ENCODE peak calls at places on chromosome 10, in six cellular contexts. One of them, this sample, is unnamed.

GRCh38 chr10:129969528-129970264 is 5.6 kb upstream of the EBF3 start:
- DNase-seq in HTR-8/SVneo: no peak
- DNase-seq in endothelial cell: no peak
- DNase-seq in SJCRH30: no peak
- DNase-seq in mammary epithelial cell: no peak
- DNase-seq in iris pigment epithelial cell: no peak
- DNase-seq in this sample: no peak

GRCh38 chr10:24947304-24948097 is 4.9 kb downstream of the PRTFDC1 start:
- DNase-seq in HTR-8/SVneo: no peak
- DNase-seq in endothelial cell: no peak
- DNase-seq in SJCRH30: no peak
- DNase-seq in mammary epithelial cell: peak
- DNase-seq in iris pigment epithelial cell: peak
- DNase-seq in this sample: no peak

GRCh38 chr10:57743711-57744110 is 524.0 kb downstream of the IPMK start:
- DNase-seq in HTR-8/SVneo: no peak
- DNase-seq in endothelial cell: no peak
- DNase-seq in SJCRH30: no peak
- DNase-seq in mammary epithelial cell: no peak
- DNase-seq in iris pigment epithelial cell: no peak
- DNase-seq in this sample: no peak

GRCh38 chr10:25506821-25507335 is 332.1 kb downstream of the GPR158 start:
- DNase-seq in HTR-8/SVneo: no peak
- DNase-seq in endothelial cell: no peak
- DNase-seq in SJCRH30: no peak
- DNase-seq in mammary epithelial cell: no peak
- DNase-seq in iris pigment epithelial cell: no peak
- DNase-seq in this sample: no peak

GRCh38 chr10:112137381-112137987 is 46.1 kb downstream of the GPAM start:
- DNase-seq in HTR-8/SVneo: peak
- DNase-seq in endothelial cell: peak
- DNase-seq in SJCRH30: peak
- DNase-seq in mammary epithelial cell: peak
- DNase-seq in iris pigment epithelial cell: peak
- DNase-seq in this sample: peak

GRCh38 chr10:53939654-53940053 is 861.4 kb downstream of the PCDH15 start:
- DNase-seq in HTR-8/SVneo: no peak
- DNase-seq in endothelial cell: no peak
- DNase-seq in SJCRH30: no peak
- DNase-seq in mammary epithelial cell: no peak
- DNase-seq in iris pigment epithelial cell: no peak
- DNase-seq in this sample: no peak

GRCh38 chr10:47379445-47379785 is 4.7 kb downstream of the ZNF488 start:
- DNase-seq in HTR-8/SVneo: no peak
- DNase-seq in endothelial cell: no peak
- DNase-seq in SJCRH30: no peak
- DNase-seq in mammary epithelial cell: no peak
- DNase-seq in iris pigment epithelial cell: no peak
- DNase-seq in this sample: peak

GRCh38 chr10:131093346-131093745 is 218.2 kb downstream of the TCERG1L start:
- DNase-seq in HTR-8/SVneo: no peak
- DNase-seq in endothelial cell: no peak
- DNase-seq in SJCRH30: no peak
- DNase-seq in mammary epithelial cell: no peak
- DNase-seq in iris pigment epithelial cell: no peak
- DNase-seq in this sample: no peak

GRCh38 chr10:109696981-109697775 is 226.1 kb downstream of the XPNPEP1 start:
- DNase-seq in HTR-8/SVneo: no peak
- DNase-seq in endothelial cell: no peak
- DNase-seq in SJCRH30: peak
- DNase-seq in mammary epithelial cell: no peak
- DNase-seq in iris pigment epithelial cell: no peak
- DNase-seq in this sample: no peak

GRCh38 chr10:14468022-14468421 is 137.3 kb upstream of the FRMD4A start:
- DNase-seq in HTR-8/SVneo: peak
- DNase-seq in endothelial cell: no peak
- DNase-seq in SJCRH30: no peak
- DNase-seq in mammary epithelial cell: no peak
- DNase-seq in iris pigment epithelial cell: no peak
- DNase-seq in this sample: no peak

GRCh38 chr10:93652857-93653256 is 40.5 kb downstream of the PDE6C start:
- DNase-seq in HTR-8/SVneo: no peak
- DNase-seq in endothelial cell: no peak
- DNase-seq in SJCRH30: no peak
- DNase-seq in mammary epithelial cell: peak
- DNase-seq in iris pigment epithelial cell: peak
- DNase-seq in this sample: no peak

GRCh38 chr10:108496131-108496530 is 1331.6 kb upstream of the SORCS1 start:
- DNase-seq in HTR-8/SVneo: no peak
- DNase-seq in endothelial cell: no peak
- DNase-seq in SJCRH30: no peak
- DNase-seq in mammary epithelial cell: no peak
- DNase-seq in iris pigment epithelial cell: no peak
- DNase-seq in this sample: no peak

GRCh38 chr10:70651661-70652060 is 20.6 kb upstream of the ADAMTS14 start:
- DNase-seq in HTR-8/SVneo: no peak
- DNase-seq in endothelial cell: no peak
- DNase-seq in SJCRH30: no peak
- DNase-seq in mammary epithelial cell: peak
- DNase-seq in iris pigment epithelial cell: no peak
- DNase-seq in this sample: no peak

GRCh38 chr10:133011883-133012282 is 69.5 kb upstream of the CFAP46 start:
- DNase-seq in HTR-8/SVneo: no peak
- DNase-seq in endothelial cell: no peak
- DNase-seq in SJCRH30: no peak
- DNase-seq in mammary epithelial cell: no peak
- DNase-seq in iris pigment epithelial cell: no peak
- DNase-seq in this sample: no peak

GRCh38 chr10:120492366-120492765 is 35.3 kb downstream of the PLPP4 start:
- DNase-seq in HTR-8/SVneo: no peak
- DNase-seq in endothelial cell: no peak
- DNase-seq in SJCRH30: no peak
- DNase-seq in mammary epithelial cell: no peak
- DNase-seq in iris pigment epithelial cell: peak
- DNase-seq in this sample: peak

GRCh38 chr10:131567279-131568162 is 256.0 kb upstream of the TCERG1L start:
- DNase-seq in HTR-8/SVneo: no peak
- DNase-seq in endothelial cell: no peak
- DNase-seq in SJCRH30: no peak
- DNase-seq in mammary epithelial cell: no peak
- DNase-seq in iris pigment epithelial cell: no peak
- DNase-seq in this sample: peak

GRCh38 chr10:110208614-110209398 is 1.4 kb downstream of the MXI1 start:
- DNase-seq in HTR-8/SVneo: no peak
- DNase-seq in endothelial cell: no peak
- DNase-seq in SJCRH30: peak
- DNase-seq in mammary epithelial cell: peak
- DNase-seq in iris pigment epithelial cell: peak
- DNase-seq in this sample: no peak

GRCh38 chr10:130990536-130990935 is 321.0 kb downstream of the TCERG1L start:
- DNase-seq in HTR-8/SVneo: no peak
- DNase-seq in endothelial cell: no peak
- DNase-seq in SJCRH30: no peak
- DNase-seq in mammary epithelial cell: no peak
- DNase-seq in iris pigment epithelial cell: no peak
- DNase-seq in this sample: no peak

GRCh38 chr10:53839437-53840039 is 961.5 kb downstream of the PCDH15 start:
- DNase-seq in HTR-8/SVneo: no peak
- DNase-seq in endothelial cell: no peak
- DNase-seq in SJCRH30: peak
- DNase-seq in mammary epithelial cell: peak
- DNase-seq in iris pigment epithelial cell: peak
- DNase-seq in this sample: no peak

GRCh38 chr10:94108200-94108599 is 114.5 kb downstream of the PLCE1 start:
- DNase-seq in HTR-8/SVneo: no peak
- DNase-seq in endothelial cell: no peak
- DNase-seq in SJCRH30: no peak
- DNase-seq in mammary epithelial cell: peak
- DNase-seq in iris pigment epithelial cell: peak
- DNase-seq in this sample: no peak

GRCh38 chr10:60155945-60156683 is 233.6 kb downstream of the ANK3 start:
- DNase-seq in HTR-8/SVneo: no peak
- DNase-seq in endothelial cell: no peak
- DNase-seq in SJCRH30: peak
- DNase-seq in mammary epithelial cell: no peak
- DNase-seq in iris pigment epithelial cell: no peak
- DNase-seq in this sample: no peak

GRCh38 chr10:80444646-80445319 is 9.3 kb upstream of the TSPAN14 start:
- DNase-seq in HTR-8/SVneo: peak
- DNase-seq in endothelial cell: peak
- DNase-seq in SJCRH30: peak
- DNase-seq in mammary epithelial cell: peak
- DNase-seq in iris pigment epithelial cell: peak
- DNase-seq in this sample: no peak

GRCh38 chr10:78255214-78255613 is 221.6 kb downstream of the RPS24 start:
- DNase-seq in HTR-8/SVneo: no peak
- DNase-seq in endothelial cell: no peak
- DNase-seq in SJCRH30: no peak
- DNase-seq in mammary epithelial cell: peak
- DNase-seq in iris pigment epithelial cell: no peak
- DNase-seq in this sample: no peak

GRCh38 chr10:117544729-117545140 is 2.2 kb downstream of the EMX2 start:
- DNase-seq in HTR-8/SVneo: no peak
- DNase-seq in endothelial cell: no peak
- DNase-seq in SJCRH30: no peak
- DNase-seq in mammary epithelial cell: no peak
- DNase-seq in iris pigment epithelial cell: peak
- DNase-seq in this sample: no peak

GRCh38 chr10:102646610-102647432 is 2.5 kb downstream of the TRIM8 start:
- DNase-seq in HTR-8/SVneo: no peak
- DNase-seq in endothelial cell: no peak
- DNase-seq in SJCRH30: peak
- DNase-seq in mammary epithelial cell: no peak
- DNase-seq in iris pigment epithelial cell: peak
- DNase-seq in this sample: no peak

GRCh38 chr10:133388973-133389818 is 4.8 kb upstream of the MTG1 start:
- DNase-seq in HTR-8/SVneo: no peak
- DNase-seq in endothelial cell: no peak
- DNase-seq in SJCRH30: no peak
- DNase-seq in mammary epithelial cell: no peak
- DNase-seq in iris pigment epithelial cell: no peak
- DNase-seq in this sample: no peak

GRCh38 chr10:122246830-122247520 is 24.1 kb upstream of the BTBD16 start:
- DNase-seq in HTR-8/SVneo: no peak
- DNase-seq in endothelial cell: no peak
- DNase-seq in SJCRH30: no peak
- DNase-seq in mammary epithelial cell: no peak
- DNase-seq in iris pigment epithelial cell: no peak
- DNase-seq in this sample: no peak

GRCh38 chr10:27558612-27559020 is 54.5 kb downstream of the RAB18 start:
- DNase-seq in HTR-8/SVneo: peak
- DNase-seq in endothelial cell: peak
- DNase-seq in SJCRH30: peak
- DNase-seq in mammary epithelial cell: peak
- DNase-seq in iris pigment epithelial cell: peak
- DNase-seq in this sample: no peak

GRCh38 chr10:32190890-32191491 is 134.8 kb upstream of the KIF5B start:
- DNase-seq in HTR-8/SVneo: no peak
- DNase-seq in endothelial cell: no peak
- DNase-seq in SJCRH30: peak
- DNase-seq in mammary epithelial cell: peak
- DNase-seq in iris pigment epithelial cell: peak
- DNase-seq in this sample: no peak

GRCh38 chr10:4473977-4474376 is 352.0 kb upstream of the AKR1E2 start:
- DNase-seq in HTR-8/SVneo: no peak
- DNase-seq in endothelial cell: no peak
- DNase-seq in SJCRH30: no peak
- DNase-seq in mammary epithelial cell: no peak
- DNase-seq in iris pigment epithelial cell: no peak
- DNase-seq in this sample: no peak

GRCh38 chr10:77592946-77593636 is 44.5 kb downstream of the KCNMA1 start:
- DNase-seq in HTR-8/SVneo: peak
- DNase-seq in endothelial cell: no peak
- DNase-seq in SJCRH30: no peak
- DNase-seq in mammary epithelial cell: peak
- DNase-seq in iris pigment epithelial cell: peak
- DNase-seq in this sample: peak